ENCODE peak calls at places on chromosome 22, in eight cellular contexts. C, M, R, P, H, L, V and J are unnamed samples.

GRCh38 chr22:43854151-43854785 is 8.0 kb downstream of the SULT4A1 start:
- DNase-seq in H (no peak), C (peak), P (no peak), L (no peak), M (no peak), V (peak), R (no peak), J (peak)

GRCh38 chr22:36277482-36278291 is 24.8 kb downstream of the APOL1 start:
- DNase-seq in C (no peak), P (no peak), V (peak), L (no peak), H (peak), M (peak), R (peak), J (peak)

GRCh38 chr22:26367402-26368245 is 61.4 kb upstream of the ASPHD2 start:
- DNase-seq in V (no peak), H (peak), C (no peak), P (peak), M (peak), R (peak), L (no peak), J (no peak)

GRCh38 chr22:47297261-47298016 is 535.0 kb downstream of the TBC1D22A start:
- DNase-seq in H (no peak), L (no peak), M (no peak), V (peak), P (no peak), C (peak), R (no peak), J (peak)

GRCh38 chr22:47095395-47096122 is 333.1 kb downstream of the TBC1D22A start:
- DNase-seq in H (no peak), V (no peak), L (no peak), M (no peak), P (no peak), C (no peak), R (no peak), J (no peak)

GRCh38 chr22:47398491-47398890 is 636.0 kb downstream of the TBC1D22A start:
- DNase-seq in C (no peak), M (no peak), L (no peak), P (no peak), H (no peak), R (no peak), V (no peak), J (no peak)

GRCh38 chr22:38700271-38700788 is 413 bp downstream of the JOSD1 start:
- DNase-seq in V (peak), R (no peak), H (no peak), C (peak), L (no peak), P (peak), M (peak), J (no peak)

GRCh38 chr22:33785283-33785991 is 134.8 kb downstream of the LARGE1 start:
- DNase-seq in R (no peak), L (peak), H (no peak), P (no peak), C (no peak), V (no peak), M (no peak), J (no peak)

GRCh38 chr22:27669798-27670599 is 131.6 kb downstream of the MN1 start:
- DNase-seq in R (no peak), C (no peak), V (no peak), P (no peak), H (no peak), L (no peak), M (no peak), J (no peak)

GRCh38 chr22:28064941-28065340 is 145.9 kb upstream of the PITPNB start:
- DNase-seq in R (no peak), H (no peak), C (no peak), L (no peak), P (no peak), M (no peak), V (no peak), J (no peak)

GRCh38 chr22:27686534-27686933 is 115.0 kb downstream of the MN1 start:
- DNase-seq in V (peak), M (no peak), P (no peak), C (no peak), H (no peak), L (no peak), R (no peak), J (no peak)

GRCh38 chr22:18978506-18978905 is 42.4 kb upstream of the PRODH start:
- DNase-seq in H (no peak), L (no peak), P (no peak), C (no peak), M (no peak), V (peak), R (no peak), J (peak)

GRCh38 chr22:46934746-46935491 is 172.5 kb downstream of the TBC1D22A start:
- DNase-seq in C (peak), L (peak), H (peak), M (no peak), R (peak), V (no peak), P (no peak), J (no peak)

DNA sequence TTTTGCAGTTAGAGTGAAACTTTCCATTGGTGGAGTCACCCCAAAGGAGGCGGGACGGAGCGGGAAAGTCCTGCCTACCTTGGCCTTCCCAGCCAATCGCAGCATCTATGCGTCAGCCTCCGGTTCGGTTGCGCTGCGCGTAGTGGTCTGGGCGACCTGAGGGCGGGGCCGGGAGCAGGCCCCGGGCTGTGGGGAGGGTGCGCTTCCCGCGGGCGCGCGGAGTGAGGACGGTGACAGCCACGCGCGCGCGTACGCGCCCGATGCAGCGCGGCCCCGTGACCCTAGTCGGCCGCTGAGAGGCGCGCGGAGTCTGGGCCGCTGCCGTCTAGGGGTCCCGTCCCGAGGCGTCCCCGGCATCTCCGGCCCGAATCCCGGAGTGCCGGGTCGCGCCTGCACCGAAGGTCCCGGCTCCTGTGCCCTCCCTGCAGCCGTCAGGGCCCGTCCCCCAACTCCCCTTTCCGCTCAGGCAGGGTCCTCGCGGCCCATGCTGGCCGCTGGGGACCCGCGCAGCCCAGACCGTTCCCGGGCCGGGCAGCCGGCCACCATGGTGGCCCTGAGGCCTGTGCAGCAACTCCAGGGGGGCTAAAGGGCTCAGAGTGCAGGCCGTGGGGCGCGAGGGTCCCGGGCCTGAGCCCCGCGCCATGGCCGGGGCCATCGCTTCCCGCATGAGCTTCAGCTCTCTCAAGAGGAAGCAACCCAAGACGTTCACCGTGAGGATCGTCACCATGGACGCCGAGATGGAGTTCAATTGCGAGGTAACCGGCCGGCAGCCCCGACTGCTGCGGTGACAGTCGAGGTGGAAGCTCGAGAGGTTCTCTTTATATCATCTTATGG is at the start of gene NF2:
- DNase-seq in H (peak), R (peak), M (peak), C (peak), L (peak), P (peak), V (peak), J (peak)
- TF ChIP-seq CTCF in H (peak), R (no peak), M (no peak), C (no peak), L (no peak), P (no peak), V (no peak), J (peak)

GRCh38 chr22:35140879-35141745 is 75.2 kb downstream of the ISX start:
- DNase-seq in R (peak), H (peak), V (no peak), L (no peak), C (no peak), P (no peak), M (peak), J (no peak)
- TF ChIP-seq CTCF in R (peak), H (peak), V (no peak), L (no peak), C (no peak), P (no peak), M (peak), J (no peak)

GRCh38 chr22:25028841-25029141 is 76.3 kb downstream of the KIAA1671 start:
- DNase-seq in C (no peak), M (no peak), V (no peak), H (no peak), L (no peak), R (no peak), P (no peak), J (no peak)

GRCh38 chr22:25029181-25029580 is 76.7 kb downstream of the KIAA1671 start:
- DNase-seq in V (no peak), M (no peak), L (no peak), P (no peak), C (no peak), R (no peak), H (no peak), J (no peak)

GRCh38 chr22:25027552-25027951 is 75.0 kb downstream of the KIAA1671 start:
- DNase-seq in H (no peak), R (no peak), P (no peak), L (no peak), V (no peak), M (no peak), C (no peak), J (no peak)

GRCh38 chr22:25027052-25027525 is 74.6 kb downstream of the KIAA1671 start:
- DNase-seq in L (no peak), R (no peak), P (no peak), C (no peak), H (no peak), V (no peak), M (no peak), J (no peak)

GRCh38 chr22:25027959-25028840 is 75.7 kb downstream of the KIAA1671 start:
- DNase-seq in V (no peak), C (no peak), H (peak), P (peak), L (no peak), M (peak), R (no peak), J (no peak)
- TF ChIP-seq CTCF in V (no peak), C (peak), H (peak), P (no peak), L (peak), M (peak), R (peak), J (peak)

GRCh38 chr22:31732089-31732829 is 17.7 kb downstream of the PRR14L start:
- DNase-seq in H (no peak), P (no peak), R (no peak), L (no peak), V (no peak), M (no peak), C (no peak), J (no peak)

GRCh38 chr22:31733580-31734079 is 16.3 kb downstream of the PRR14L start:
- DNase-seq in C (no peak), V (no peak), H (no peak), P (no peak), R (no peak), L (no peak), M (no peak), J (no peak)

GRCh38 chr22:31728857-31729256 is 21.1 kb downstream of the PRR14L start:
- DNase-seq in L (no peak), V (no peak), H (no peak), R (no peak), P (no peak), M (no peak), C (no peak), J (no peak)

GRCh38 chr22:31726692-31727091 is 23.2 kb downstream of the PRR14L start:
- DNase-seq in V (no peak), L (no peak), P (no peak), M (no peak), C (no peak), H (no peak), R (no peak), J (no peak)

GRCh38 chr22:31730344-31730711 is 19.6 kb downstream of the PRR14L start:
- DNase-seq in L (no peak), M (no peak), P (no peak), R (no peak), H (no peak), C (no peak), V (no peak), J (no peak)
- TF ChIP-seq CTCF in L (no peak), M (peak), P (no peak), R (no peak), H (peak), C (no peak), V (no peak), J (peak)

DNA sequence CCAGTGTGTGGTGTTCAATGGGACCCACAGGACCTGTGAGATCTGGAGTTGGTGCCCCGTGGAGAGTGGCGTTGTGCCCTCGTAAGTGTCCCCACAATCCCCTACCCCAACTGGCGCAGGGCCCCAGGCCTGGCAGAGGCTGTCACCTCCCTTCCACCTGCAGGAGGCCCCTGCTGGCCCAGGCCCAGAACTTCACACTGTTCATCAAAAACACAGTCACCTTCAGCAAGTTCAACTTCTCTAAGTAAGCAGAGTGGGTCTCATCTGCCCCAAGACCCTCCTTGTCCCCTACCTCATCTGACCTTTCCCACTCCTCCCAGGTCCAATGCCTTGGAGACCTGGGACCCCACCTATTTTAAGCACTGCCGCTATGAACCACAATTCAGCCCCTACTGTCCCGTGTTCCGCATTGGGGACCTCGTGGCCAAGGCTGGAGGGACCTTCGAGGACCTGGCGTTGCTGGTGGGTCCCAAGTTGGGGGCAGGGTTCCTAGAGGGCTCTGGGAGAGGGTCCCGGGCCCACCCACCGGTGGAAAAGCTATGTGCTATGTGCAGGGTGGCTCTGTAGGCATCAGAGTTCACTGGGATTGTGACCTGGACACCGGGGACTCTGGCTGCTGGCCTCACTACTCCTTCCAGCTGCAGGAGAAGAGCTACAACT is 8.1 kb downstream of the P2RX6 start:
- DNase-seq in M (no peak), L (no peak), R (no peak), V (no peak), C (no peak), H (no peak), P (no peak), J (no peak)
- TF ChIP-seq CTCF in M (peak), L (no peak), R (no peak), V (no peak), C (no peak), H (no peak), P (no peak), J (peak)